ENCODE peak calls at places on chromosomes 11 and 22, in four cellular contexts. One of them, this sample, is unnamed.

GRCh38 chr11:128456566-128457268 is 130.6 kb downstream of the ETS1 start:
- DNase-seq in astrocyte of the spinal cord: no peak
- DNase-seq in fibroblast of pulmonary artery: no peak
- DNase-seq in choroid plexus epithelial cell: no peak
- DNase-seq in this sample: no peak

GRCh38 chr22:39706406-39707150 is 136.0 kb downstream of the CACNA1I start:
- DNase-seq in choroid plexus epithelial cell: no peak
- DNase-seq in astrocyte of the spinal cord: no peak
- DNase-seq in fibroblast of pulmonary artery: no peak
- DNase-seq in this sample: no peak

GRCh38 chr22:46593211-46593676 is 26.9 kb upstream of the GRAMD4 start:
- DNase-seq in fibroblast of pulmonary artery: no peak
- DNase-seq in choroid plexus epithelial cell: no peak
- DNase-seq in astrocyte of the spinal cord: no peak
- DNase-seq in this sample: peak; percentile 70

GRCh38 chr11:17063171-17064002 is 14.1 kb downstream of the RPS13 start:
- DNase-seq in astrocyte of the spinal cord: peak; percentile 56
- DNase-seq in choroid plexus epithelial cell: peak; percentile 71
- DNase-seq in fibroblast of pulmonary artery: peak; percentile 60
- DNase-seq in this sample: no peak

GRCh38 chr11:78099671-78100070 is 20.0 kb upstream of the NDUFC2 start:
- DNase-seq in choroid plexus epithelial cell: no peak
- DNase-seq in fibroblast of pulmonary artery: no peak
- DNase-seq in astrocyte of the spinal cord: no peak
- DNase-seq in this sample: no peak

GRCh38 chr22:17695986-17696385 is 57.4 kb downstream of the BCL2L13 start:
- DNase-seq in choroid plexus epithelial cell: peak; percentile 8
- DNase-seq in fibroblast of pulmonary artery: no peak
- DNase-seq in astrocyte of the spinal cord: no peak
- DNase-seq in this sample: no peak

GRCh38 chr22:24926428-24926725 is 20.1 kb downstream of the LHFPL7 start:
- DNase-seq in fibroblast of pulmonary artery: no peak
- DNase-seq in astrocyte of the spinal cord: peak; percentile 76
- DNase-seq in choroid plexus epithelial cell: peak; percentile 66
- DNase-seq in this sample: no peak

GRCh38 chr11:61826930-61827572 is 1.0 kb upstream of the FADS2 start:
- DNase-seq in astrocyte of the spinal cord: no peak
- DNase-seq in fibroblast of pulmonary artery: no peak
- DNase-seq in choroid plexus epithelial cell: peak; percentile 38
- DNase-seq in this sample: no peak

GRCh38 chr22:40631925-40632324 is 4.6 kb downstream of the MRTFA start:
- DNase-seq in fibroblast of pulmonary artery: no peak
- DNase-seq in astrocyte of the spinal cord: no peak
- DNase-seq in choroid plexus epithelial cell: no peak
- DNase-seq in this sample: no peak

GRCh38 chr22:23237201-23237798 is 57.0 kb downstream of the BCR start:
- DNase-seq in choroid plexus epithelial cell: peak; percentile 61
- DNase-seq in astrocyte of the spinal cord: peak; percentile 61
- DNase-seq in fibroblast of pulmonary artery: peak; percentile 41
- DNase-seq in this sample: no peak

GRCh38 chr11:118338637-118339061 is 3.9 kb downstream of the CD3D start:
- DNase-seq in astrocyte of the spinal cord: no peak
- DNase-seq in fibroblast of pulmonary artery: peak; percentile 21
- DNase-seq in choroid plexus epithelial cell: peak; percentile 10
- DNase-seq in this sample: peak; percentile 96

GRCh38 chr22:19806213-19807160 is 45.9 kb downstream of the TBX1 start:
- DNase-seq in choroid plexus epithelial cell: no peak
- DNase-seq in fibroblast of pulmonary artery: no peak
- DNase-seq in astrocyte of the spinal cord: no peak
- DNase-seq in this sample: no peak

GRCh38 chr11:57425565-57426438 is 1.1 kb downstream of the SLC43A3 start:
- DNase-seq in choroid plexus epithelial cell: no peak
- DNase-seq in fibroblast of pulmonary artery: peak; percentile 28
- DNase-seq in astrocyte of the spinal cord: no peak
- DNase-seq in this sample: no peak

DNA sequence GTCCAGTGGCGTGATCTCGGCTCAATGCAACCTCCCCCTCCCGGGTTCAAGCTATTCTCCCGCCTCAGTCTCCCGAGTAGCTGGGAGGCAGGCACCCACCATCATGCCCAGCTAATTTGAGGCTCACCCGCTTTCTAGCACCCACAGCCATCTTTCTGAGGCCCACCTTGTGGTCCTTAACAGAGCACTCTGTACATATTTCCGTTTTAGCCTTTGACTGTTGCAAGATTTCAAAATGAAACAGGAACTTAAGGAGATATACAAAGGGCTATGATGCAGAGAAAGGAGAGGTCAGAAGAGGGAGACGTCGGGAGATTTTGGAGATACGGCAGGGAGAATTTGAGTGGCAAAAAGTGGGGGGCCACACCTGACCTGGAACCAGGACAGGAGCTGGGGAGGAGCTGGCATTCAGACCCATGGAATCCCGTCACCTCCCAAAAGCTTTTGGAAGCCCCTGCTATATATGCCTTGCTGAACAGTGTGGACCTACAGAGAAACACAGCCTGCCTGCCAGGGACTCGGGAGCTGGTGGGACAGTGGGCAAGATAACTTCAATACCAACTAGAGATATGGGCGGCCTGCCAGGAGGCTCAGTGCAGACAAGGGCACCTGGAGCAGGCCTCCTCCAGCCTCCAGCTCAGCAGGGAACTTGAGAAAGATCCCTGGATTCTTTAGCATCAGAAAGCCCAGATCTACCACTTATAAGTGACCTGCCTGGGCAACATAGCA is 8.0 kb upstream of the CLCF1 start:
- DNase-seq in astrocyte of the spinal cord: no peak
- DNase-seq in choroid plexus epithelial cell: no peak
- DNase-seq in fibroblast of pulmonary artery: no peak
- DNase-seq in this sample: no peak
- H3K4me3 ChIP-seq in astrocyte of the spinal cord: no peak overlapping the region
- H3K4me3 ChIP-seq in choroid plexus epithelial cell: no peak overlapping the region
- H3K4me3 ChIP-seq in fibroblast of pulmonary artery: no peak overlapping the region
- H3K4me3 ChIP-seq in this sample: no peak overlapping the region

GRCh38 chr11:639324-639977 is 2.4 kb downstream of the DRD4 start:
- DNase-seq in astrocyte of the spinal cord: no peak
- DNase-seq in fibroblast of pulmonary artery: no peak
- DNase-seq in choroid plexus epithelial cell: peak; percentile 20
- DNase-seq in this sample: no peak
- H3K4me3 ChIP-seq in astrocyte of the spinal cord: no peak overlapping the region
- H3K4me3 ChIP-seq in fibroblast of pulmonary artery: no peak overlapping the region
- H3K4me3 ChIP-seq in choroid plexus epithelial cell: peak overlapping the region; percentile 8
- H3K4me3 ChIP-seq in this sample: no peak overlapping the region

GRCh38 chr11:65026810-65027209 is 429 bp upstream of the SNX15 start:
- DNase-seq in choroid plexus epithelial cell: no peak
- DNase-seq in astrocyte of the spinal cord: no peak
- DNase-seq in fibroblast of pulmonary artery: no peak
- DNase-seq in this sample: no peak
- H3K4me3 ChIP-seq in choroid plexus epithelial cell: peak overlapping the region; percentile 81
- H3K4me3 ChIP-seq in astrocyte of the spinal cord: peak overlapping the region; percentile 56
- H3K4me3 ChIP-seq in fibroblast of pulmonary artery: peak overlapping the region; percentile 64
- H3K4me3 ChIP-seq in this sample: peak overlapping the region; percentile 56

GRCh38 chr11:114343493-114343892 is 47.3 kb downstream of the NNMT start:
- DNase-seq in choroid plexus epithelial cell: no peak
- DNase-seq in astrocyte of the spinal cord: no peak
- DNase-seq in fibroblast of pulmonary artery: no peak
- DNase-seq in this sample: no peak

GRCh38 chr11:114342476-114342875 is 46.3 kb downstream of the NNMT start:
- DNase-seq in choroid plexus epithelial cell: no peak
- DNase-seq in fibroblast of pulmonary artery: no peak
- DNase-seq in astrocyte of the spinal cord: no peak
- DNase-seq in this sample: no peak

GRCh38 chr11:114344494-114344893 is 48.3 kb downstream of the NNMT start:
- DNase-seq in choroid plexus epithelial cell: no peak
- DNase-seq in fibroblast of pulmonary artery: no peak
- DNase-seq in astrocyte of the spinal cord: no peak
- DNase-seq in this sample: no peak

GRCh38 chr11:114343020-114343419 is 46.8 kb downstream of the NNMT start:
- DNase-seq in astrocyte of the spinal cord: no peak
- DNase-seq in fibroblast of pulmonary artery: no peak
- DNase-seq in choroid plexus epithelial cell: no peak
- DNase-seq in this sample: no peak

DNA sequence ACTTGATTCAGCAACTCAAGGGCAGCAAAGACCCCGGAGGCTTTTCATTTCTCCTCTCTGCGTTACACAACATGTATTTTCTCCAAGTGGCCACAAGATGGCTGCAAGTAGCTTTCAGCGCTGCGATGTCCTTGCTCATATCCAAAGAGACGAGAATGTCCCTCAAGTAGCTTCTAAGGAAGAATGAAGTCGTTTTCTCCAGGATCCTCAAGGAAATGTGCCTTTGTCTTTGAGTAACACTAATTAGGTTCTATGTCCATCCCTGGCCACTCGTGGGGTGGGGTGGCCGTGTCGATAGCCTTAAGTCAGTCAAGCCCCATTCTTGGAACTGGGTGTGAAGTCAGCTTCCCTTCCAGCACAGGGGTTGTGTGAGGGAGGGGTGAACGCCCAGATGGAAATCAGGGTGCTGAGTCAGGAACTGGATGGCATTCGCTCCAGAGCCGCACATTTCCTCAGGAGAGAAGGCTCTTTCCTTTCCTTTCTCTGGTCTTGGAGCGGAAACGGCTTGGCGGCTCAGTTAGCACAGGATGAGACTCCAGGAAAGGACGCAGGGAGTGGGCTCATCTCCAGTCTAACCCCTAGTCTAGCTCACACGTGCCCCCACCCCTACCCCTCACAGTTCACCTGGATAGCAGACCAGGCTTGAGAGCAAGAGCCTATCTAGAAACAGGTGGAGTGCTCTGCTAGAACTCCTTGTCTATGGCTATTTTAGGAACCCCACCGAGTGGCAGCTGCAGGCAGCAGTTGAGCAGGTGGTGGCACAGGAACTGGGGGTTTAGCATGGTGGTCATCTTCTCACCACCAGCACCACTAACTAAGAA is 44.3 kb downstream of the NNMT start:
- DNase-seq in choroid plexus epithelial cell: peak; percentile 87
- DNase-seq in fibroblast of pulmonary artery: peak; percentile 87
- DNase-seq in astrocyte of the spinal cord: peak; percentile 79
- DNase-seq in this sample: peak; percentile 60
- H3K4me3 ChIP-seq in choroid plexus epithelial cell: no peak overlapping the region
- H3K4me3 ChIP-seq in fibroblast of pulmonary artery: peak overlapping the region; percentile 4
- H3K4me3 ChIP-seq in astrocyte of the spinal cord: no peak overlapping the region
- H3K4me3 ChIP-seq in this sample: peak overlapping the region; percentile 9

This sample was measured in Jurkat, Clone E6-1.